ENCODE peak calls at places on chromosomes 16 and 17, in six cellular contexts. F is hepatocyte, D is uterus, T is heart left ventricle, W is astrocyte, H is prostate gland. O is an unnamed sample.

GRCh38 chr17:37476431-37477130 is 13.1 kb upstream of the DUSP14 start:
- DNase-seq in D (no peak), T (peak), F (peak), W (no peak), H (peak), O (peak)

GRCh38 chr17:59167571-59168001 is 12.0 kb downstream of the PRR11 start:
- DNase-seq in D (no peak), F (no peak), W (peak), H (no peak), T (no peak), O (no peak)

GRCh38 chr17:28335201-28335958 is at the start of the genes IFT20 and TNFAIP1:
- DNase-seq in H (peak), W (peak), D (peak), T (peak), F (peak), O (peak)

GRCh38 chr17:82333279-82334171 is at the start of gene SECTM1:
- DNase-seq in T (peak), F (peak), D (peak), H (no peak), W (no peak), O (peak)

GRCh38 chr17:68456529-68457167 is 648 bp downstream of the WIPI1 start:
- DNase-seq in D (peak), H (peak), T (peak), F (peak), W (peak), O (peak)

GRCh38 chr16:77190190-77190477 is 856 bp upstream of the MON1B start:
- DNase-seq in D (no peak), W (no peak), F (no peak), T (no peak), H (no peak), O (no peak)

GRCh38 chr17:31008374-31009035 is 37.7 kb downstream of the RNF135 start:
- DNase-seq in H (peak), D (peak), F (peak), W (peak), T (peak), O (peak)

GRCh38 chr17:65723356-65723928 is 162.0 kb upstream of the AXIN2 start:
- DNase-seq in D (no peak), F (no peak), T (no peak), H (peak), W (peak), O (no peak)

GRCh38 chr16:10828851-10829331 is 10.3 kb upstream of the TVP23A start:
- DNase-seq in F (peak), T (peak), W (peak), D (peak), H (peak), O (peak)

GRCh38 chr16:51665599-51665998 is 514.5 kb upstream of the SALL1 start:
- DNase-seq in T (no peak), F (no peak), W (no peak), D (no peak), H (no peak), O (no peak)

GRCh38 chr17:67746704-67747571 is 29.2 kb downstream of the NOL11 start:
- DNase-seq in F (no peak), W (no peak), H (no peak), T (no peak), D (no peak), O (no peak)

GRCh38 chr17:80261159-80261894 is 675 bp downstream of the RNF213 start:
- DNase-seq in W (no peak), D (peak), H (peak), T (peak), F (peak), O (peak)

GRCh38 chr16:81624718-81625543 is 154.2 kb upstream of the PLCG2 start:
- DNase-seq in T (no peak), F (no peak), D (no peak), H (no peak), W (no peak), O (peak)

GRCh38 chr16:65572156-65572555 is 450.3 kb upstream of the CDH11 start:
- DNase-seq in T (no peak), F (no peak), W (peak), H (no peak), D (no peak), O (peak)

GRCh38 chr17:21357281-21357680 is 18.9 kb upstream of the KCNJ12 start:
- DNase-seq in H (no peak), D (no peak), W (no peak), T (peak), F (no peak), O (no peak)

GRCh38 chr17:1730345-1731193 is 6.1 kb downstream of the WDR81 start:
- DNase-seq in T (peak), H (peak), W (peak), D (peak), F (peak), O (peak)

GRCh38 chr17:63399856-63400255 is 46.2 kb downstream of the CYB561 start:
- DNase-seq in W (peak), T (peak), H (no peak), F (peak), D (peak), O (no peak)

GRCh38 chr16:48121276-48121675 is 34.5 kb downstream of the ABCC12 start:
- DNase-seq in W (no peak), T (no peak), F (no peak), D (no peak), H (no peak), O (no peak)

GRCh38 chr17:7884581-7885356 is 3.8 kb upstream of the CHD3 start:
- DNase-seq in H (no peak), D (peak), W (no peak), F (peak), T (no peak), O (no peak)

GRCh38 chr16:15041260-15042011 is 14.4 kb downstream of the NTAN1 start:
- DNase-seq in W (peak), H (peak), D (peak), T (peak), F (no peak), O (peak)

GRCh38 chr17:75785016-75785769 is 587 bp downstream of the UNK start:
- DNase-seq in T (peak), D (peak), F (peak), H (peak), W (peak), O (peak)

GRCh38 chr17:45137561-45138305 is 2.2 kb downstream of the ACBD4 start:
- DNase-seq in T (peak), W (no peak), F (no peak), H (no peak), D (no peak), O (no peak)

GRCh38 chr16:20695024-20695423 is 2.5 kb downstream of the ACSM1 start:
- DNase-seq in D (no peak), T (no peak), W (no peak), H (peak), F (no peak), O (no peak)

GRCh38 chr16:69555437-69555836 is 10.3 kb upstream of the NFAT5 start:
- DNase-seq in W (no peak), F (no peak), H (no peak), T (no peak), D (no peak), O (no peak)

GRCh38 chr16:70687172-70687531 is 1.3 kb upstream of the MTSS2 start:
- DNase-seq in H (no peak), T (peak), F (no peak), D (no peak), W (no peak), O (no peak)

GRCh38 chr16:88957887-88958577 is 19.0 kb downstream of the CBFA2T3 start:
- DNase-seq in F (no peak), W (no peak), H (no peak), D (no peak), T (peak), O (no peak)

GRCh38 chr17:30550512-30551273 is 73.5 kb downstream of the GOSR1 start:
- DNase-seq in F (no peak), T (no peak), H (no peak), D (no peak), W (peak), O (peak)

GRCh38 chr17:78886954-78887353 is 16.0 kb downstream of the CEP295NL start:
- DNase-seq in W (no peak), F (no peak), T (no peak), H (no peak), D (no peak), O (no peak)

GRCh38 chr17:78891406-78892061 is 11.5 kb downstream of the CEP295NL start:
- DNase-seq in T (no peak), D (no peak), F (no peak), H (no peak), W (no peak), O (no peak)

GRCh38 chr17:78890111-78890897 is 12.7 kb downstream of the CEP295NL start:
- DNase-seq in T (peak), D (no peak), F (no peak), H (no peak), W (no peak), O (no peak)

GRCh38 chr17:78889525-78889924 is 13.5 kb downstream of the CEP295NL start:
- DNase-seq in W (no peak), H (no peak), F (no peak), T (no peak), D (no peak), O (no peak)

GRCh38 chr17:78888911-78889496 is 14.0 kb downstream of the CEP295NL start:
- DNase-seq in D (no peak), H (no peak), T (no peak), F (no peak), W (no peak), O (no peak)
- H3K27ac ChIP-seq in D (no peak), H (no peak), T (peak), F (no peak), W (no peak), O (peak)

GRCh38 chr16:12260119-12260646 is 283.6 kb downstream of the SNX29 start:
- DNase-seq in F (no peak), D (no peak), T (no peak), H (no peak), W (no peak), O (no peak)

GRCh38 chr16:12259258-12259657 is 282.7 kb downstream of the SNX29 start:
- DNase-seq in H (no peak), D (no peak), T (no peak), W (no peak), F (no peak), O (no peak)

GRCh38 chr16:12262454-12263180 is 286.1 kb downstream of the SNX29 start:
- DNase-seq in W (no peak), H (peak), T (peak), D (no peak), F (no peak), O (no peak)

GRCh38 chr16:12258806-12259205 is 282.3 kb downstream of the SNX29 start:
- DNase-seq in T (no peak), F (no peak), W (no peak), D (no peak), H (no peak), O (no peak)

GRCh38 chr16:12260647-12261262 is 284.2 kb downstream of the SNX29 start:
- DNase-seq in D (no peak), F (peak), W (no peak), H (no peak), T (peak), O (no peak)
- TF ChIP-seq CTCF in D (no peak), F (no peak), W (no peak), H (no peak), T (no peak), O (no peak)

GRCh38 chr16:61194573-61194972 is 841.7 kb downstream of the CDH8 start:
- DNase-seq in F (no peak), W (no peak), H (no peak), T (no peak), D (no peak), O (no peak)
- H3K27ac ChIP-seq in F (no peak), W (no peak), H (no peak), T (no peak), D (no peak), O (no peak)

DNA sequence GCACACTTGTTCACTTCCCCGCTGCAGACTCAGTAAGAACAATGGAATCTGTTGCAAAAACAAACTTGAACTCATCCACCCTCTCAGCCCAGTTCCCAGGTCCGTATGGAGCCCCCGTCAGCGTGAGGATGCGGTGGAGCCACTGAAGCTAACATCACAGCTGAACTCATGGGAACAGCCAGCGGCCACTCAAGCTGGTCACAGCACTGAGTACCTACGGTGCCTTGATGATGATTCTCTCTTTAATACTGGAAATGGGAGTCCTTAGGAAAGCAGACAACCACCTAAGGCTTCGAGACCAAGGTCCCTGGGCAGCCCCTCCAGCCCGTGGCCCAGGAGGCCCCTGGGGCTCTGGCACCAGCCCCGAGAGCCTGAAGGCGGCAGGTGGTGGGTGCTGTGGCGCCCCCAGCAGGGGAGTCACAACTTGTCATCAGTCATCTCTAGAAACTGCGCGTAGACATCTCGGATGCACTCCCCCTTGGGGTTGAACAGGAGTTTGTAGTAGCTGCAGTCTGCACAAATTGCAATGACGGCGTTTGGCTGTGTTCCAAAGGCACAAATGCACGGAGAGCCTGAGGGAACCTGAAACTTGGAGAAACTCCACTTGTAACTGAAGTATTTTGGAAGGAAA is 31.0 kb upstream of the RHOT1 start:
- DNase-seq in F (peak), T (peak), D (peak), W (peak), H (peak), O (no peak)
- TF ChIP-seq CTCF in F (peak), T (peak), D (peak), W (peak), H (no peak), O (peak)

DNA sequence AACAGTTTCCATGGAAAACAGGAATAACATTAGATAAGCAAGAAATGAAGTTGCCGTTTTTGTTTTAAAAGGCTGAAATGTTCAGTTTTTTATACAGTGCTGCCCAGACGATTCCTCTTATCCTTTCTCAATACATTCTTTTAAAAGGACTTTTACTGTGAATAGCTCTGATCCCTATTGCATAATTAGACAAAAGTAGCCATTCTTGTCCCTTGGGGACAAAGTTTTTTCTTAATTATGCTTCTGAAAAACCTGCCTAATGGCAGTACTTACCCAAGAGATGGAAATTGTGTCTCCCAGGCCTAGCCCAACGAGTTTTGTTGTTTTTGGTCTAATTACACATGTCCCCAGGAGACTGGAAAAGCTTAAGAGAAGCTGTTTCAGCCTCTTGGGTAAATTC is 27.6 kb downstream of the NXPH3 start:
- DNase-seq in D (no peak), H (no peak), F (no peak), W (no peak), T (no peak), O (no peak)
- H3K27ac ChIP-seq in D (peak), H (no peak), F (no peak), W (no peak), T (peak), O (no peak)

O was measured in RWPE1.